ENCODE peak calls at places on chromosomes 2 and 18, in five cellular contexts. One of them, this sample, is unnamed.
A peak's percentile ranks its signal among the peaks of the same experiment; 100 is the strongest.

GRCh38 chr2:212005077-212005671 is 533.4 kb downstream of the ERBB4 start:
- DNase-seq in spleen: no peak
- DNase-seq in A549: peak; percentile 2
- DNase-seq in tibial nerve: no peak
- DNase-seq in sigmoid colon: no peak
- DNase-seq in this sample: no peak

GRCh38 chr2:177783835-177784448 is 288.6 kb downstream of the PDE11A start:
- DNase-seq in spleen: no peak
- DNase-seq in sigmoid colon: no peak
- DNase-seq in A549: no peak
- DNase-seq in tibial nerve: no peak
- DNase-seq in this sample: no peak

GRCh38 chr2:101418704-101419663 is 31.7 kb upstream of the CREG2 start:
- DNase-seq in tibial nerve: no peak
- DNase-seq in sigmoid colon: peak; percentile 73
- DNase-seq in spleen: no peak
- DNase-seq in A549: peak; percentile 53
- DNase-seq in this sample: peak; percentile 17

GRCh38 chr18:61876899-61877298 is 15.9 kb downstream of the RNF152 start:
- DNase-seq in spleen: no peak
- DNase-seq in tibial nerve: no peak
- DNase-seq in sigmoid colon: no peak
- DNase-seq in A549: no peak
- DNase-seq in this sample: no peak

GRCh38 chr2:197360744-197361156 is 50.2 kb upstream of the ANKRD44 start:
- DNase-seq in A549: no peak
- DNase-seq in spleen: no peak
- DNase-seq in tibial nerve: no peak
- DNase-seq in sigmoid colon: no peak
- DNase-seq in this sample: no peak

GRCh38 chr18:70499218-70499691 is 210.4 kb downstream of the SOCS6 start:
- DNase-seq in sigmoid colon: no peak
- DNase-seq in A549: no peak
- DNase-seq in tibial nerve: no peak
- DNase-seq in spleen: no peak
- DNase-seq in this sample: no peak

GRCh38 chr18:9673296-9674251 is 34.5 kb upstream of the RAB31 start:
- DNase-seq in sigmoid colon: no peak
- DNase-seq in A549: peak; percentile 94
- DNase-seq in tibial nerve: no peak
- DNase-seq in spleen: no peak
- DNase-seq in this sample: no peak

GRCh38 chr2:207463996-207464395 is 65.8 kb upstream of the CREB1 start:
- DNase-seq in sigmoid colon: no peak
- DNase-seq in A549: no peak
- DNase-seq in tibial nerve: no peak
- DNase-seq in spleen: no peak
- DNase-seq in this sample: no peak

GRCh38 chr18:34978953-34979608 is 62.1 kb upstream of the MAPRE2 start:
- DNase-seq in tibial nerve: no peak
- DNase-seq in spleen: peak; percentile 73
- DNase-seq in sigmoid colon: peak; percentile 78
- DNase-seq in A549: peak; percentile 74
- DNase-seq in this sample: peak; percentile 77

GRCh38 chr2:134391751-134392160 is 137.9 kb downstream of the MGAT5 start:
- DNase-seq in spleen: no peak
- DNase-seq in tibial nerve: no peak
- DNase-seq in A549: no peak
- DNase-seq in sigmoid colon: no peak
- DNase-seq in this sample: no peak

GRCh38 chr2:142048581-142048980 is 82.2 kb downstream of the LRP1B start:
- DNase-seq in tibial nerve: no peak
- DNase-seq in spleen: no peak
- DNase-seq in sigmoid colon: no peak
- DNase-seq in A549: no peak
- DNase-seq in this sample: no peak

GRCh38 chr2:28895189-28895893 is 874 bp downstream of the WDR43 start:
- DNase-seq in spleen: no peak
- DNase-seq in tibial nerve: no peak
- DNase-seq in A549: peak; percentile 46
- DNase-seq in sigmoid colon: peak; percentile 69
- DNase-seq in this sample: peak; percentile 29

GRCh38 chr18:48125724-48126123 is 195.3 kb upstream of the SMAD2 start:
- DNase-seq in spleen: no peak
- DNase-seq in A549: no peak
- DNase-seq in tibial nerve: no peak
- DNase-seq in sigmoid colon: no peak
- DNase-seq in this sample: no peak

GRCh38 chr2:119460076-119460475 is 28.4 kb downstream of the TMEM37 start:
- DNase-seq in spleen: no peak
- DNase-seq in sigmoid colon: no peak
- DNase-seq in tibial nerve: no peak
- DNase-seq in A549: no peak
- DNase-seq in this sample: no peak

GRCh38 chr2:27072950-27073349 is 1.5 kb upstream of the OST4 start:
- DNase-seq in sigmoid colon: no peak
- DNase-seq in A549: no peak
- DNase-seq in spleen: no peak
- DNase-seq in tibial nerve: no peak
- DNase-seq in this sample: no peak

GRCh38 chr2:29165362-29166236 is 50.4 kb downstream of the CLIP4 start:
- DNase-seq in sigmoid colon: no peak
- DNase-seq in A549: no peak
- DNase-seq in spleen: no peak
- DNase-seq in tibial nerve: no peak
- DNase-seq in this sample: no peak

GRCh38 chr18:27184115-27185024 is 738 bp downstream of the CHST9 start:
- DNase-seq in A549: no peak
- DNase-seq in tibial nerve: no peak
- DNase-seq in spleen: peak; percentile 67
- DNase-seq in sigmoid colon: no peak
- DNase-seq in this sample: no peak

GRCh38 chr2:106272202-106272807 is 78.2 kb upstream of the UXS1 start:
- DNase-seq in A549: no peak
- DNase-seq in spleen: no peak
- DNase-seq in tibial nerve: no peak
- DNase-seq in sigmoid colon: no peak
- DNase-seq in this sample: no peak

GRCh38 chr2:104406273-104406726 is 447.6 kb upstream of the POU3F3 start:
- DNase-seq in tibial nerve: no peak
- DNase-seq in A549: no peak
- DNase-seq in spleen: no peak
- DNase-seq in sigmoid colon: peak; percentile 67
- DNase-seq in this sample: no peak

GRCh38 chr2:64143154-64144056 is 815 bp downstream of the PELI1 start:
- DNase-seq in sigmoid colon: peak; percentile 66
- DNase-seq in A549: peak; percentile 26
- DNase-seq in spleen: no peak
- DNase-seq in tibial nerve: no peak
- DNase-seq in this sample: no peak

GRCh38 chr2:226797989-226798421 is 1.6 kb downstream of the IRS1 start:
- DNase-seq in spleen: peak; percentile 78
- DNase-seq in sigmoid colon: peak; percentile 73
- DNase-seq in A549: no peak
- DNase-seq in tibial nerve: no peak
- DNase-seq in this sample: no peak

GRCh38 chr2:195642027-195642676 is 14.9 kb upstream of the SLC39A10 start:
- DNase-seq in sigmoid colon: no peak
- DNase-seq in tibial nerve: no peak
- DNase-seq in spleen: no peak
- DNase-seq in A549: no peak
- DNase-seq in this sample: no peak

GRCh38 chr2:69538872-69539548 is 101.8 kb upstream of the NFU1 start:
- DNase-seq in sigmoid colon: no peak
- DNase-seq in tibial nerve: no peak
- DNase-seq in spleen: no peak
- DNase-seq in A549: no peak
- DNase-seq in this sample: no peak

GRCh38 chr2:201182650-201183372 is at the start of gene CASP10:
- DNase-seq in tibial nerve: no peak
- DNase-seq in spleen: no peak
- DNase-seq in sigmoid colon: no peak
- DNase-seq in A549: peak; percentile 84
- DNase-seq in this sample: no peak

GRCh38 chr18:49447810-49448745 is 12.4 kb downstream of the DYM start:
- DNase-seq in spleen: no peak
- DNase-seq in A549: peak; percentile 12
- DNase-seq in tibial nerve: no peak
- DNase-seq in sigmoid colon: no peak
- DNase-seq in this sample: no peak

GRCh38 chr2:147045113-147045512 is 799.7 kb upstream of the ACVR2A start:
- DNase-seq in spleen: no peak
- DNase-seq in sigmoid colon: no peak
- DNase-seq in tibial nerve: peak; percentile 20
- DNase-seq in A549: no peak
- DNase-seq in this sample: no peak

GRCh38 chr18:22684268-22684667 is 248.9 kb upstream of the RBBP8 start:
- DNase-seq in A549: no peak
- DNase-seq in spleen: no peak
- DNase-seq in tibial nerve: no peak
- DNase-seq in sigmoid colon: no peak
- DNase-seq in this sample: no peak

GRCh38 chr2:176177580-176178270 is 10.7 kb upstream of the HOXD1 start:
- DNase-seq in A549: no peak
- DNase-seq in sigmoid colon: no peak
- DNase-seq in spleen: no peak
- DNase-seq in tibial nerve: no peak
- DNase-seq in this sample: no peak

GRCh38 chr2:136448435-136448834 is 316.9 kb upstream of the THSD7B start:
- DNase-seq in sigmoid colon: no peak
- DNase-seq in spleen: no peak
- DNase-seq in tibial nerve: no peak
- DNase-seq in A549: no peak
- DNase-seq in this sample: no peak

GRCh38 chr2:241678784-241679540 is 7.7 kb downstream of the DTYMK start:
- DNase-seq in tibial nerve: no peak
- DNase-seq in A549: no peak
- DNase-seq in spleen: no peak
- DNase-seq in sigmoid colon: no peak
- DNase-seq in this sample: no peak
- TF ChIP-seq POLR2A in tibial nerve: no peak
- TF ChIP-seq POLR2A in A549: no peak
- TF ChIP-seq POLR2A in spleen: no peak
- TF ChIP-seq POLR2A in sigmoid colon: no peak
- TF ChIP-seq POLR2A in this sample: no peak

GRCh38 chr2:98444436-98445166 is at the start of gene INPP4A:
- DNase-seq in spleen: peak; percentile 95
- DNase-seq in tibial nerve: peak; percentile 33
- DNase-seq in A549: peak; percentile 55
- DNase-seq in sigmoid colon: peak; percentile 85
- DNase-seq in this sample: peak; percentile 36
- TF ChIP-seq POLR2A in spleen: no peak
- TF ChIP-seq POLR2A in tibial nerve: no peak
- TF ChIP-seq POLR2A in A549: peak; percentile 75
- TF ChIP-seq POLR2A in sigmoid colon: no peak
- TF ChIP-seq POLR2A in this sample: peak; percentile 43

DNA sequence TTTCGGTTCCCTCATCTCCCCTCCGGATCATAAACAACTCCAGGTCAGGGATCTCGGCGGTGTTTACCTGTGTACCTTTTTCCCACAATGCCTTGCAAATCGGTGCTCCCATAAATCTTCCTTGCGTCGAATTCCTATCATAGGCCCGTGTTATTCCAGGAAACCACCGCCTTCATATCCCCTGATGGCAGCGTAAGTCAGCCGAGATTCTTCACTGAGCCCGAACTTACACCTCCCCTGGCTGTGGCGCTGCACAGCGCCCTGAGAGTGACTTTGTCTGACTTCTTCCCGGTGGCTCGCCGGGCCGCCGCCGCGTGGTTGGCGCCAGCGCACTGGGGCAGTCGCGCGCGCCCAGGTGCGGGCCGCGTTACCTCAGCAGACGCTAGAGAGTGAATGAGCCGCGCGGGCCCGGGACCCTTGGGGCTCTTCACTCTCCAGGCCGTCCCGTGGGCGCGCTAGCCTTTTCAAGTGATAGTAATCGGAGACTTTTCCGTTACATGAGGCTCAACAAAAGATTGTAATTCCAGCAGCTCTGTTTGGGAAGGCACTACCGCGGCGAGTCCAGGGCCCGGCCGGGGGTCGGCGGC is 101.6 kb downstream of the SPTBN1 start:
- DNase-seq in sigmoid colon: peak; percentile 73
- DNase-seq in spleen: peak; percentile 95
- DNase-seq in A549: peak; percentile 33
- DNase-seq in tibial nerve: no peak
- DNase-seq in this sample: no peak
- TF ChIP-seq POLR2A in sigmoid colon: no peak
- TF ChIP-seq POLR2A in spleen: no peak
- TF ChIP-seq POLR2A in A549: peak; percentile 41
- TF ChIP-seq POLR2A in tibial nerve: no peak
- TF ChIP-seq POLR2A in this sample: no peak

GRCh38 chr2:240869109-240869955 is 708 bp downstream of the AGXT start:
- DNase-seq in tibial nerve: no peak
- DNase-seq in sigmoid colon: no peak
- DNase-seq in spleen: peak; percentile 52
- DNase-seq in A549: no peak
- DNase-seq in this sample: no peak

GRCh38 chr2:240872317-240873097 is 3.9 kb downstream of the AGXT start:
- DNase-seq in A549: no peak
- DNase-seq in spleen: peak; percentile 71
- DNase-seq in tibial nerve: no peak
- DNase-seq in sigmoid colon: no peak
- DNase-seq in this sample: peak; percentile 7

GRCh38 chr2:240868286-240869108 is at the start of gene AGXT:
- DNase-seq in spleen: peak; percentile 71
- DNase-seq in tibial nerve: no peak
- DNase-seq in A549: no peak
- DNase-seq in sigmoid colon: peak; percentile 52
- DNase-seq in this sample: no peak

GRCh38 chr2:240871071-240871958 is 2.7 kb downstream of the AGXT start:
- DNase-seq in A549: no peak
- DNase-seq in spleen: peak; percentile 57
- DNase-seq in sigmoid colon: peak; percentile 53
- DNase-seq in tibial nerve: no peak
- DNase-seq in this sample: no peak

DNA sequence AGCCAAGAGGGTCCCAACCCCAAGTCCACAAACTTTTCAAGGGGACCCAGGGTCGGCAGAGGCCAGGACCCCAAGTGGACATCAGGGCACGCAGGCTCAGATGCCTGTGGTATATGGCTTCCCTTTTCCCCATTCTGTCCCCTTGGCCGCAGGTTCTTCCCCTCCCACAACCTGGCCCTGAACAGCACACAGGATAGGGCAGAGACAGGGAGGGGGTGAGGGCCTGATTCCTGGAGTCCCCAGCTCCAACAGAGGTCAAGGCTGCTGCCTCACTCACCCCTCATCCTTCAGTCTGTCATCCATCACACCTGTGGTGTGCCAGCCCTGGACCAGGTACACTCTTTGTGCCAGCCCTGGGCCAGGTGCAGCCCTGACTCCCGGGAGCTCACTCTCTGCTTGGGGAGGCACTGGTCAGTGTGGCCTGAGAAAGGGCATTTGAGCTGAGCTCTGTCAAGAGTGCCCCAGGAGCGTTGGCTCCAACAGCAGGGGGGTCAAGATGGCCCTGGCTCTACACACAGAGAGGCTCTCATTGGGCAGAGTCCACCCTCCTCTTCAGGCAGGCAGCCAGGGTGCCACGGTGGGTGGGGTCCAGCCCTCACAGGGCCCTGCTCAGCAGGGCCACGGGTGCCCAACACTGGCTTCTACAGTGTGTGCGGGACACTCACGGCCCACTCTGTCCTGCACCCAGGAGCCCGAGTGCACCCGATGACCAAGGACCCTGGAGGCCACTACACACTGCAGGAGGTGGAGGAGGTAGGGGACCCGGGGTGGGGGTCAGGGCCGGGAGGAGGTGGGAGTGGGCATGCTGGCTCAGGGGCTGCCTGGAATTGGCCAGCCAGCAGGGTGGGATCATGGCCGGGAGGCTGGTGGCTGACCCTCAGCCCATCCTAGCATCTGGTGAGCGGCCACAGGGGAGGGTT is 1.6 kb downstream of the AGXT start:
- DNase-seq in sigmoid colon: peak; percentile 55
- DNase-seq in A549: no peak
- DNase-seq in tibial nerve: no peak
- DNase-seq in spleen: peak; percentile 68
- DNase-seq in this sample: no peak
- TF ChIP-seq POLR2A in sigmoid colon: no peak
- TF ChIP-seq POLR2A in A549: no peak
- TF ChIP-seq POLR2A in tibial nerve: no peak
- TF ChIP-seq POLR2A in spleen: no peak
- TF ChIP-seq POLR2A in this sample: no peak